ENCODE peak calls at places on chromosome 11, in six cellular contexts. B is neuronal stem cell, R is H9, V is mesenchymal stem cell, W is H1, L is mesendoderm. U is an unnamed sample.

GRCh38 chr11:58977470-58977869 is 38.2 kb downstream of the GLYATL1 start:
- DNase-seq in B (no peak), V (no peak), W (no peak), R (no peak), L (no peak), U (no peak)

GRCh38 chr11:109486129-109486528 is 64.1 kb downstream of the C11orf87 start:
- DNase-seq in B (no peak), R (no peak), W (no peak), V (no peak), L (no peak), U (no peak)

GRCh38 chr11:68010058-68011041 is at the start of gene ALDH3B1:
- DNase-seq in R (peak), L (peak), V (peak), B (no peak), W (no peak), U (peak)

GRCh38 chr11:68142028-68142412 is 20.8 kb upstream of the CHKA start:
- DNase-seq in W (no peak), L (no peak), V (no peak), B (no peak), R (no peak), U (no peak)

GRCh38 chr11:131637469-131638175 is 267.2 kb downstream of the NTM start:
- DNase-seq in B (no peak), L (no peak), R (no peak), V (no peak), W (no peak), U (no peak)

GRCh38 chr11:75505966-75506692 is 19.6 kb downstream of the GDPD5 start:
- DNase-seq in V (no peak), L (no peak), R (no peak), B (no peak), W (no peak), U (no peak)

GRCh38 chr11:66146940-66147339 is 76.9 kb downstream of the PACS1 start:
- DNase-seq in R (no peak), L (no peak), W (no peak), V (no peak), B (no peak), U (no peak)

GRCh38 chr11:89175796-89176195 is 1.9 kb upstream of the TYR start:
- DNase-seq in R (no peak), B (no peak), V (no peak), L (peak), W (no peak), U (no peak)

GRCh38 chr11:1310772-1311468 is 1.5 kb upstream of the TOLLIP start:
- DNase-seq in L (no peak), W (no peak), R (no peak), B (no peak), V (no peak), U (no peak)

GRCh38 chr11:134951305-134951700 is 539.3 kb upstream of the B3GAT1 start:
- DNase-seq in W (no peak), R (no peak), V (peak), L (peak), B (no peak), U (peak)

GRCh38 chr11:28878025-28878424 is 769.8 kb downstream of the METTL15 start:
- DNase-seq in V (no peak), L (no peak), W (no peak), R (no peak), B (no peak), U (peak)

GRCh38 chr11:1202776-1203504 is 19.9 kb upstream of the MUC5B start:
- DNase-seq in V (peak), B (peak), R (peak), W (peak), L (peak), U (peak)

GRCh38 chr11:33779849-33780528 is 5.7 kb upstream of the FBXO3 start:
- DNase-seq in B (no peak), W (no peak), V (peak), L (peak), R (no peak), U (peak)

GRCh38 chr11:96430668-96431067 is 40.9 kb downstream of the JRKL start:
- DNase-seq in R (no peak), B (no peak), W (no peak), V (no peak), L (no peak), U (no peak)

GRCh38 chr11:106468531-106468930 is 391.1 kb downstream of the AASDHPPT start:
- DNase-seq in W (no peak), B (no peak), V (peak), L (no peak), R (no peak), U (no peak)

GRCh38 chr11:74487875-74488274 is 5.6 kb downstream of the LIPT2 start:
- DNase-seq in R (peak), B (no peak), L (peak), W (no peak), V (no peak), U (no peak)

GRCh38 chr11:61688368-61689163 is 8.4 kb downstream of the DAGLA start:
- DNase-seq in R (peak), V (no peak), W (no peak), L (no peak), B (no peak), U (no peak)

GRCh38 chr11:118076754-118077281 is at the start of gene TMPRSS4:
- DNase-seq in B (no peak), R (peak), W (no peak), V (no peak), L (peak), U (no peak)

GRCh38 chr11:123174196-123175183 is 20.6 kb downstream of the CLMP start:
- DNase-seq in W (no peak), V (peak), B (peak), L (peak), R (no peak), U (peak)

GRCh38 chr11:5476184-5476819 is 12.2 kb upstream of the OR52D1 start:
- DNase-seq in R (peak), B (peak), V (peak), W (no peak), L (peak), U (peak)

GRCh38 chr11:72220696-72221363 is 3.7 kb upstream of the INPPL1 start:
- DNase-seq in W (no peak), V (no peak), B (no peak), R (peak), L (no peak), U (no peak)

GRCh38 chr11:72222106-72222891 is 2.3 kb upstream of the INPPL1 start:
- DNase-seq in W (no peak), R (peak), V (no peak), L (peak), B (no peak), U (no peak)

GRCh38 chr11:72222907-72223614 is 1.5 kb upstream of the INPPL1 start:
- DNase-seq in V (peak), W (peak), R (peak), L (peak), B (peak), U (peak)

GRCh38 chr11:72223615-72224586 is 666 bp upstream of the INPPL1 start:
- DNase-seq in W (no peak), R (peak), V (peak), B (no peak), L (peak), U (peak)

DNA sequence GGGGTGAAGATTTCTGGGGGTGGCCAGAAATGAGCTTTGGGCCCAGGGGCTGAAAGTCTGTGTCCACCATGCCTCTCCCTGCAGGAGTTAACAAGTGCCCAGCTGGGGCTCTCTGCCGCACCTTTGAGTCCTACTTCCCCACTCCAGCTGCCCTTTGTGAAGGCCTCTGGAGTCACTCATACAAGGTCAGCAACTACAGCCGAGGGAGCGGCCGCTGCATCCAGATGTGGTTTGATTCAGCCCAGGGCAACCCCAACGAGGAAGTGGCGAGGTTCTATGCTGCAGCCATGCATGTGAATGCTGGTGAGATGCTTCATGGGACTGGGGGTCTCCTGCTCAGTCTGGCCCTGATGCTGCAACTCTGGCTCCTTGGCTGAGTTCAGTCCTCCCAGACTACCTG is 3.2 kb upstream of the INPPL1 start:
- DNase-seq in B (no peak), R (peak), V (no peak), W (no peak), L (no peak), U (no peak)
- H2BK15ac ChIP-seq in B (no peak), R (no peak), V (no peak), W (peak), L (no peak), U (no peak)

GRCh38 chr11:19861171-19861570 is 148.5 kb downstream of the NAV2 start:
- DNase-seq in B (no peak), W (no peak), L (peak), R (no peak), V (no peak), U (no peak)
- H2BK15ac ChIP-seq in B (no peak), W (no peak), L (no peak), R (no peak), V (no peak), U (no peak)

DNA sequence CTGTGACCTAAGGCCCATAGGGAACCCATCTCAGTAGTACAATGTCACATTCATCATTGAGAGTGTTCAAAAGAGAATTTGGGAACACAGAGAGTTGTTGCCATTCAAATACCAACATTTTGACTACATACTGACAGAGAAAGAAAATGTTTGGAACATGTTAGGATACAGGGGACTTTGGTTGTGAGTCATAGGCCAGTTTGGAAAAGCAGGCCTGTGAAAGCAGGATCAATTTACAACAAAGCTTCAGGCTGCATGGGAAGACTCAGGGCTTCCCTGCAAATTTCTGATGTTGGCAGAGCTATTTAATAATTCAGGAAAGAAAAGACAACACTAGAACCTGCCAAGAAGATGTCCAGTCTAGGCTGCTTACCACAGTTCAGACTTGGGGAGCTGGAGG is 374 bp downstream of the NLRP10 start:
- DNase-seq in L (no peak), B (no peak), R (no peak), W (no peak), V (peak), U (peak)
- H2BK15ac ChIP-seq in L (no peak), B (no peak), R (no peak), W (no peak), V (no peak), U (peak)

GRCh38 chr11:113670830-113671215 is 35.3 kb downstream of the TMPRSS5 start:
- DNase-seq in W (no peak), L (no peak), R (no peak), B (no peak), V (no peak), U (no peak)

GRCh38 chr11:113674397-113674685 is 31.8 kb downstream of the TMPRSS5 start:
- DNase-seq in B (no peak), L (no peak), R (no peak), W (no peak), V (no peak), U (no peak)

GRCh38 chr11:113675003-113675471 is 31.1 kb downstream of the TMPRSS5 start:
- DNase-seq in L (no peak), R (no peak), B (no peak), W (no peak), V (peak), U (peak)

GRCh38 chr11:113675565-113675964 is 30.5 kb downstream of the TMPRSS5 start:
- DNase-seq in B (no peak), L (no peak), R (no peak), V (no peak), W (no peak), U (no peak)

GRCh38 chr11:113673566-113674396 is 32.3 kb downstream of the TMPRSS5 start:
- DNase-seq in L (no peak), V (no peak), R (no peak), W (no peak), B (no peak), U (peak)
- H2BK15ac ChIP-seq in L (no peak), V (no peak), R (no peak), W (no peak), B (peak), U (no peak)

GRCh38 chr11:20161923-20162322 is 1.6 kb upstream of the DBX1 start:
- DNase-seq in W (no peak), L (peak), B (no peak), V (peak), R (no peak), U (no peak)

GRCh38 chr11:20162824-20163777 is 2.8 kb upstream of the DBX1 start:
- DNase-seq in B (peak), L (peak), V (peak), R (peak), W (no peak), U (peak)

GRCh38 chr11:20162340-20162739 is 2.1 kb upstream of the DBX1 start:
- DNase-seq in B (no peak), W (no peak), V (no peak), R (peak), L (no peak), U (no peak)

GRCh38 chr11:20164152-20164551 is 3.9 kb upstream of the DBX1 start:
- DNase-seq in V (no peak), R (no peak), B (no peak), W (no peak), L (no peak), U (no peak)

DNA sequence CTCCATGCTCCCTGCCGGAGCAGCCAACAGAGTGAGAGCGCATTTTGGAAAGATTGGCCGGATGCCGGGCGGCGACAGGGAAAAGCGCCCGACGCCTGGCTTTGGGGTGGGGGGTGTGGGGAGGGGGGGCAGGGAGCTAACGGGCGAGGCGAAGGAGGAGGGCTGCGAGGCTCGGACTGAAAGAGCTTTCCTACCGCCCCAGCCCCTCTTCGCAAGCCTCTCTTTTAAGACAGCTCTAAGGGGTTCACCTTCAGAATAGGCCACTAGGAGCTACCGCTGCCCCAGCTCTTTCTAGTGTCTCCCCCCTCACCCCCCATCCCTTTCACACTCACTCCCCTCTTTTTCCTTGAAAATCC is 3.5 kb upstream of the DBX1 start:
- DNase-seq in R (no peak), B (peak), V (no peak), L (no peak), W (no peak), U (no peak)
- H2BK15ac ChIP-seq in R (no peak), B (peak), V (no peak), L (no peak), W (no peak), U (no peak)

GRCh38 chr11:7584910-7585309 is 71.1 kb downstream of the PPFIBP2 start:
- DNase-seq in B (no peak), V (no peak), W (no peak), L (no peak), R (no peak), U (no peak)

GRCh38 chr11:7585816-7586215 is 72.0 kb downstream of the PPFIBP2 start:
- DNase-seq in B (no peak), W (no peak), L (no peak), V (peak), R (no peak), U (peak)

GRCh38 chr11:7589861-7590260 is 76.1 kb downstream of the PPFIBP2 start:
- DNase-seq in R (no peak), V (no peak), L (no peak), W (no peak), B (no peak), U (no peak)

GRCh38 chr11:7590529-7590928 is 76.7 kb downstream of the PPFIBP2 start:
- DNase-seq in R (no peak), B (no peak), V (no peak), L (no peak), W (no peak), U (no peak)

GRCh38 chr11:7587712-7588111 is 73.9 kb downstream of the PPFIBP2 start:
- DNase-seq in W (no peak), R (no peak), L (no peak), V (no peak), B (no peak), U (no peak)
- H2BK15ac ChIP-seq in W (no peak), R (no peak), L (no peak), V (no peak), B (no peak), U (no peak)